ENCODE peak calls at places on chromosomes 12 and 14, in ten cellular contexts. One of them, this sample, is unnamed.

GRCh38 chr12:78118036-78118435 is 287.3 kb downstream of the NAV3 start:
- DNase-seq in kidney: no peak
- DNase-seq in CD8-positive, alpha-beta T cell: no peak
- DNase-seq in ovary: no peak
- DNase-seq in sigmoid colon: no peak
- DNase-seq in lower leg skin: no peak
- DNase-seq in psoas muscle: no peak
- DNase-seq in A673: peak; percentile 37
- DNase-seq in Peyer's patch: no peak
- DNase-seq in fibroblast of mammary gland: no peak
- DNase-seq in this sample: no peak

GRCh38 chr14:76106188-76106587 is 45.5 kb upstream of the GPATCH2L start:
- DNase-seq in fibroblast of mammary gland: no peak
- DNase-seq in Peyer's patch: no peak
- DNase-seq in CD8-positive, alpha-beta T cell: no peak
- DNase-seq in kidney: no peak
- DNase-seq in psoas muscle: no peak
- DNase-seq in ovary: no peak
- DNase-seq in lower leg skin: no peak
- DNase-seq in sigmoid colon: no peak
- DNase-seq in A673: no peak
- DNase-seq in this sample: no peak

GRCh38 chr14:73877790-73878189 is 8.9 kb upstream of the ZNF410 start:
- DNase-seq in ovary: no peak
- DNase-seq in fibroblast of mammary gland: no peak
- DNase-seq in psoas muscle: no peak
- DNase-seq in sigmoid colon: no peak
- DNase-seq in kidney: no peak
- DNase-seq in CD8-positive, alpha-beta T cell: no peak
- DNase-seq in A673: no peak
- DNase-seq in Peyer's patch: no peak
- DNase-seq in lower leg skin: no peak
- DNase-seq in this sample: no peak

GRCh38 chr12:96258451-96258933 is 64.3 kb downstream of the ELK3 start:
- DNase-seq in Peyer's patch: no peak
- DNase-seq in kidney: no peak
- DNase-seq in ovary: peak; percentile 54
- DNase-seq in lower leg skin: no peak
- DNase-seq in A673: peak; percentile 93
- DNase-seq in CD8-positive, alpha-beta T cell: peak; percentile 52
- DNase-seq in sigmoid colon: no peak
- DNase-seq in fibroblast of mammary gland: peak; percentile 82
- DNase-seq in psoas muscle: peak; percentile 78
- DNase-seq in this sample: peak; percentile 91

GRCh38 chr14:78902010-78902623 is 731.9 kb downstream of the NRXN3 start:
- DNase-seq in CD8-positive, alpha-beta T cell: no peak
- DNase-seq in A673: peak; percentile 57
- DNase-seq in kidney: no peak
- DNase-seq in Peyer's patch: no peak
- DNase-seq in lower leg skin: no peak
- DNase-seq in psoas muscle: no peak
- DNase-seq in sigmoid colon: no peak
- DNase-seq in ovary: no peak
- DNase-seq in fibroblast of mammary gland: peak; percentile 45
- DNase-seq in this sample: peak; percentile 37

GRCh38 chr14:57559561-57559960 is 65.9 kb upstream of the CCDC198 start:
- DNase-seq in Peyer's patch: no peak
- DNase-seq in lower leg skin: no peak
- DNase-seq in psoas muscle: no peak
- DNase-seq in ovary: no peak
- DNase-seq in fibroblast of mammary gland: no peak
- DNase-seq in CD8-positive, alpha-beta T cell: no peak
- DNase-seq in sigmoid colon: no peak
- DNase-seq in kidney: no peak
- DNase-seq in A673: no peak
- DNase-seq in this sample: no peak

GRCh38 chr12:107328442-107329133 is 235.2 kb upstream of the CRY1 start:
- DNase-seq in lower leg skin: no peak
- DNase-seq in fibroblast of mammary gland: no peak
- DNase-seq in CD8-positive, alpha-beta T cell: no peak
- DNase-seq in sigmoid colon: no peak
- DNase-seq in kidney: no peak
- DNase-seq in ovary: no peak
- DNase-seq in A673: peak; percentile 81
- DNase-seq in Peyer's patch: no peak
- DNase-seq in psoas muscle: no peak
- DNase-seq in this sample: peak; percentile 66

GRCh38 chr12:113278141-113278540 is 56.8 kb downstream of the SLC8B1 start:
- DNase-seq in CD8-positive, alpha-beta T cell: no peak
- DNase-seq in lower leg skin: no peak
- DNase-seq in psoas muscle: peak; percentile 35
- DNase-seq in Peyer's patch: peak; percentile 10
- DNase-seq in kidney: no peak
- DNase-seq in A673: no peak
- DNase-seq in fibroblast of mammary gland: no peak
- DNase-seq in sigmoid colon: peak; percentile 45
- DNase-seq in ovary: no peak
- DNase-seq in this sample: no peak

GRCh38 chr12:71694099-71694820 is 8.4 kb downstream of the TMEM19 start:
- DNase-seq in ovary: no peak
- DNase-seq in sigmoid colon: no peak
- DNase-seq in psoas muscle: no peak
- DNase-seq in kidney: no peak
- DNase-seq in lower leg skin: no peak
- DNase-seq in CD8-positive, alpha-beta T cell: no peak
- DNase-seq in fibroblast of mammary gland: no peak
- DNase-seq in A673: no peak
- DNase-seq in Peyer's patch: no peak
- DNase-seq in this sample: no peak

GRCh38 chr12:115872212-115872611 is 405.3 kb downstream of the MED13L start:
- DNase-seq in kidney: no peak
- DNase-seq in Peyer's patch: no peak
- DNase-seq in psoas muscle: no peak
- DNase-seq in A673: no peak
- DNase-seq in ovary: no peak
- DNase-seq in sigmoid colon: no peak
- DNase-seq in fibroblast of mammary gland: no peak
- DNase-seq in CD8-positive, alpha-beta T cell: no peak
- DNase-seq in lower leg skin: no peak
- DNase-seq in this sample: no peak
- TF ChIP-seq CTCF in kidney: no peak
- TF ChIP-seq CTCF in Peyer's patch: no peak
- TF ChIP-seq CTCF in psoas muscle: no peak
- TF ChIP-seq CTCF in A673: no peak
- TF ChIP-seq CTCF in ovary: no peak
- TF ChIP-seq CTCF in sigmoid colon: no peak
- TF ChIP-seq CTCF in fibroblast of mammary gland: no peak
- TF ChIP-seq CTCF in CD8-positive, alpha-beta T cell: no peak
- TF ChIP-seq CTCF in lower leg skin: no peak
- TF ChIP-seq CTCF in this sample: no peak

DNA sequence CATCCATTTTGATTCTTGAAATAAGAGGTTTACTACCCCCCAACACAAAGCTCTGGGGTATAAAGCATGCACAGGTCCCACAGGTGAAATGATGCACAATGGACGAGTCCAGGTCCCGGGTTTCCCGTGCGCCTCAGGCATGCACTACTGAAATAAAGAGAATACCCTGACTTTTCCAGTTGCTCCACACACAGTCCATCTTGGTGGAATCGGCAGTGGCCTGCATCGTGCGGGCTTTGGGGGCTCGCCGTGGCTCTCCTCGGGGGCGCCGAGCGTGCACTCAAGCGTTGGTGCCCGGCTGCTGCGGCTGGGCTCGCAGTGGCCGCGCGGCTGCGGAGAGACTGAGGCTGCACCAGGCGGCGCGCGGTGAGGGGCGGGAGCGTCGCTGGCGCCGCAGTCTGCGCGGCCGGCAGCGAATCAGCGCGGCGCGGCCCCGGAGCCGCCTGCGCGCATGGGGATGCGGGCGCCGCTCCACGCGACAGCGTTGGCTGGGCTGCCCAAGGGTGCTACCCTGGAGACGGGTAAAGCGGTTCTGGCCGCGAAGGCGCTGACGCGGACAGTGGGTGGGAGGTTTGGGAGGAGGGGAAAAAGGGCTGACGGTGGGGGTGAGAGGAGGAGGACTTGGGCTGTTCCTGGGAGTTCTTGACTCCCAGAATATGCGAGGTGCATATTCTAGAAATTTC is 53.8 kb upstream of the CCDC175 start:
- DNase-seq in lower leg skin: no peak
- DNase-seq in psoas muscle: no peak
- DNase-seq in ovary: no peak
- DNase-seq in sigmoid colon: no peak
- DNase-seq in Peyer's patch: peak; percentile 47
- DNase-seq in A673: peak; percentile 62
- DNase-seq in fibroblast of mammary gland: peak; percentile 3
- DNase-seq in CD8-positive, alpha-beta T cell: no peak
- DNase-seq in kidney: no peak
- DNase-seq in this sample: no peak
- H3K4me3 ChIP-seq in lower leg skin: no peak overlapping the region
- H3K4me3 ChIP-seq in psoas muscle: peak overlapping the region; percentile 51
- H3K4me3 ChIP-seq in ovary: no peak overlapping the region
- H3K4me3 ChIP-seq in sigmoid colon: no peak overlapping the region
- H3K4me3 ChIP-seq in Peyer's patch: no peak overlapping the region
- H3K4me3 ChIP-seq in A673: peak overlapping the region; percentile 52
- H3K4me3 ChIP-seq in fibroblast of mammary gland: no peak overlapping the region
- H3K4me3 ChIP-seq in CD8-positive, alpha-beta T cell: no peak overlapping the region
- H3K4me3 ChIP-seq in kidney: no peak overlapping the region
- H3K4me3 ChIP-seq in this sample: peak overlapping the region; percentile 43

GRCh38 chr12:108828774-108829173 is 28.6 kb downstream of the SSH1 start:
- DNase-seq in sigmoid colon: no peak
- DNase-seq in CD8-positive, alpha-beta T cell: no peak
- DNase-seq in lower leg skin: no peak
- DNase-seq in fibroblast of mammary gland: peak; percentile 98
- DNase-seq in A673: no peak
- DNase-seq in ovary: no peak
- DNase-seq in kidney: no peak
- DNase-seq in psoas muscle: peak; percentile 64
- DNase-seq in Peyer's patch: no peak
- DNase-seq in this sample: peak; percentile 92
- TF ChIP-seq CTCF in sigmoid colon: no peak
- TF ChIP-seq CTCF in CD8-positive, alpha-beta T cell: no peak
- TF ChIP-seq CTCF in lower leg skin: no peak
- TF ChIP-seq CTCF in fibroblast of mammary gland: no peak
- TF ChIP-seq CTCF in A673: no peak
- TF ChIP-seq CTCF in ovary: no peak
- TF ChIP-seq CTCF in kidney: no peak
- TF ChIP-seq CTCF in psoas muscle: no peak
- TF ChIP-seq CTCF in Peyer's patch: no peak
- TF ChIP-seq CTCF in this sample: no peak

GRCh38 chr12:14384783-14385638 is 19.5 kb downstream of the ATF7IP start:
- DNase-seq in psoas muscle: no peak
- DNase-seq in lower leg skin: no peak
- DNase-seq in Peyer's patch: no peak
- DNase-seq in fibroblast of mammary gland: peak; percentile 94
- DNase-seq in CD8-positive, alpha-beta T cell: peak; percentile 67
- DNase-seq in ovary: peak; percentile 61
- DNase-seq in kidney: no peak
- DNase-seq in sigmoid colon: peak; percentile 61
- DNase-seq in A673: peak; percentile 93
- DNase-seq in this sample: peak; percentile 96
- H3K4me3 ChIP-seq in psoas muscle: peak overlapping the region; percentile 52
- H3K4me3 ChIP-seq in lower leg skin: no peak overlapping the region
- H3K4me3 ChIP-seq in Peyer's patch: no peak overlapping the region
- H3K4me3 ChIP-seq in fibroblast of mammary gland: peak overlapping the region; percentile 34
- H3K4me3 ChIP-seq in CD8-positive, alpha-beta T cell: peak overlapping the region; percentile 1
- H3K4me3 ChIP-seq in ovary: peak overlapping the region; percentile 19
- H3K4me3 ChIP-seq in kidney: peak overlapping the region; percentile 57
- H3K4me3 ChIP-seq in sigmoid colon: peak overlapping the region; percentile 10
- H3K4me3 ChIP-seq in A673: peak overlapping the region; percentile 18
- H3K4me3 ChIP-seq in this sample: peak overlapping the region; percentile 33

DNA sequence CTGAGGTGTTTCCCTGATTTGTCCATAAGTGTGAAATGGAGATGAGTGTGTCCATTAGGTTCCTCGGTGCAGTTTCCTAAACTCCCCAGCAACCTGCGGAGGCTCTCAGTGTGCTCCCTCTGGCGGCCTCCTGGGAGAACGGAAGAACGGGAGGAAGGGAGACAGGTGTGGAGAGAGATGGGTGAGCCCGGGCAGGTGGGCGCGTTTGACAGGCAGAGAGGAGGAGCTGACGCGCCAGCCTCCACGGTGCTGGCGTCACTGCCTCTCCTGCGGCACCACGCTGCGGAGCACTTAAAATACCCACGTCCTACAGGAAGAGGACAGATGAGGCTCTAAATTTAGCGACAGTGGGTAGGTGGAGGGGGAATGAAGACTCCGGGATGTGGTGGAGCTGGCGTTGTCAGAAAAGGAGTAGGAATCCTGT is 26.8 kb upstream of the PEX5 start:
- DNase-seq in lower leg skin: no peak
- DNase-seq in kidney: no peak
- DNase-seq in Peyer's patch: no peak
- DNase-seq in fibroblast of mammary gland: no peak
- DNase-seq in sigmoid colon: peak; percentile 60
- DNase-seq in A673: peak; percentile 15
- DNase-seq in CD8-positive, alpha-beta T cell: no peak
- DNase-seq in psoas muscle: no peak
- DNase-seq in ovary: no peak
- DNase-seq in this sample: peak; percentile 11
- TF ChIP-seq CTCF in lower leg skin: no peak
- TF ChIP-seq CTCF in kidney: peak; percentile 55
- TF ChIP-seq CTCF in Peyer's patch: peak; percentile 54
- TF ChIP-seq CTCF in fibroblast of mammary gland: peak; percentile 47
- TF ChIP-seq CTCF in sigmoid colon: peak; percentile 21
- TF ChIP-seq CTCF in A673: peak; percentile 67
- TF ChIP-seq CTCF in CD8-positive, alpha-beta T cell: no peak
- TF ChIP-seq CTCF in psoas muscle: peak; percentile 42
- TF ChIP-seq CTCF in ovary: peak; percentile 25
- TF ChIP-seq CTCF in this sample: peak; percentile 51

DNA sequence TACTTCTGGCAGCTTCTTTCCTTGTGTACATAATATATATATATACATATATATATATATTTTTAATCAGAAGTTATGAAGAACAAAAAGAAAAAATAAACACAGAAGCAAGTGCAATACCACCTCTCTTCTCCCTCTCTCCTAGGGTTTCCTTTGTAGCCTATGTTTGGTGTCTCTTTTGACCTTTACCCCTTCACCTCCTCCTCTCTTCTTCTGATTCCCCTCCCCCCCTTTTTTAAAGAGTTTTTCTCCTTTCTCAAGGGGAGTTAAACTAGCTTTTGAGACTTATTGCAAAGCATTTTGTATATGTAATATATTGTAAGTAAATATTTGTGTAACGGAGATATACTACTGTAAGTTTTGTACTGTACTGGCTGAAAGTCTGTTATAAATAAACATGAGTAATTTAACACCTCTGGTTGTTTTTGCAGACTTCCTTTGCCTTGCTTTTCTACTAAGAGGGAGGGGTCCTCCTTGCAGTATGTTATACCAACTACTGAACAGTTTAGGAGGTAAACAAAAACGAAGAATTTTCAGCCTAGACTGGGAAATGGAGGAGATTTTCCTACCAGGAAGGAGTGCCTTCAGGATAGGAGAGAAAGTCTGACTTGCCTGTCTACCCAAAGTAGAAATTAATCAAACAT is 3.6 kb upstream of the RPS26 start:
- DNase-seq in kidney: no peak
- DNase-seq in fibroblast of mammary gland: no peak
- DNase-seq in sigmoid colon: no peak
- DNase-seq in CD8-positive, alpha-beta T cell: no peak
- DNase-seq in psoas muscle: no peak
- DNase-seq in Peyer's patch: no peak
- DNase-seq in ovary: no peak
- DNase-seq in A673: no peak
- DNase-seq in lower leg skin: no peak
- DNase-seq in this sample: no peak
- H3K4me3 ChIP-seq in kidney: no peak overlapping the region
- H3K4me3 ChIP-seq in fibroblast of mammary gland: no peak overlapping the region
- H3K4me3 ChIP-seq in sigmoid colon: no peak overlapping the region
- H3K4me3 ChIP-seq in CD8-positive, alpha-beta T cell: no peak overlapping the region
- H3K4me3 ChIP-seq in psoas muscle: no peak overlapping the region
- H3K4me3 ChIP-seq in Peyer's patch: no peak overlapping the region
- H3K4me3 ChIP-seq in ovary: no peak overlapping the region
- H3K4me3 ChIP-seq in A673: no peak overlapping the region
- H3K4me3 ChIP-seq in lower leg skin: no peak overlapping the region
- H3K4me3 ChIP-seq in this sample: no peak overlapping the region

GRCh38 chr12:1059162-1059561 is 68.1 kb downstream of the ERC1 start:
- DNase-seq in lower leg skin: no peak
- DNase-seq in kidney: no peak
- DNase-seq in A673: no peak
- DNase-seq in ovary: no peak
- DNase-seq in sigmoid colon: no peak
- DNase-seq in Peyer's patch: no peak
- DNase-seq in psoas muscle: no peak
- DNase-seq in CD8-positive, alpha-beta T cell: no peak
- DNase-seq in fibroblast of mammary gland: peak; percentile 42
- DNase-seq in this sample: no peak
- TF ChIP-seq CTCF in lower leg skin: no peak
- TF ChIP-seq CTCF in kidney: no peak
- TF ChIP-seq CTCF in A673: no peak
- TF ChIP-seq CTCF in ovary: no peak
- TF ChIP-seq CTCF in sigmoid colon: no peak
- TF ChIP-seq CTCF in Peyer's patch: no peak
- TF ChIP-seq CTCF in psoas muscle: no peak
- TF ChIP-seq CTCF in CD8-positive, alpha-beta T cell: no peak
- TF ChIP-seq CTCF in fibroblast of mammary gland: no peak
- TF ChIP-seq CTCF in this sample: no peak